ENCODE peak calls at places on chromosome 11, in ten cellular contexts. One of them, this sample, is unnamed.

GRCh38 chr11:73623651-73624050 is 22.7 kb upstream of the PLEKHB1 start:
- DNase-seq in mammary epithelial cell: no peak
- DNase-seq in A549: no peak
- DNase-seq in PC-3: no peak
- DNase-seq in CD8-positive, alpha-beta T cell: no peak
- DNase-seq in neural crest cell: no peak
- DNase-seq in endodermal cell: no peak
- DNase-seq in sigmoid colon: no peak
- DNase-seq in HL-60: peak
- DNase-seq in AG10803: peak
- DNase-seq in this sample: no peak

GRCh38 chr11:6390718-6391547 is 659 bp downstream of the SMPD1 start:
- DNase-seq in mammary epithelial cell: no peak
- DNase-seq in A549: no peak
- DNase-seq in PC-3: no peak
- DNase-seq in CD8-positive, alpha-beta T cell: no peak
- DNase-seq in neural crest cell: no peak
- DNase-seq in endodermal cell: no peak
- DNase-seq in sigmoid colon: no peak
- DNase-seq in HL-60: no peak
- DNase-seq in AG10803: no peak
- DNase-seq in this sample: no peak

GRCh38 chr11:70104419-70104818 is 26.3 kb downstream of the ANO1 start:
- DNase-seq in mammary epithelial cell: no peak
- DNase-seq in A549: no peak
- DNase-seq in PC-3: no peak
- DNase-seq in CD8-positive, alpha-beta T cell: no peak
- DNase-seq in neural crest cell: no peak
- DNase-seq in endodermal cell: no peak
- DNase-seq in sigmoid colon: no peak
- DNase-seq in HL-60: no peak
- DNase-seq in AG10803: no peak
- DNase-seq in this sample: no peak

GRCh38 chr11:95108671-95109551 is 19.3 kb downstream of the ENDOD1 start:
- DNase-seq in mammary epithelial cell: no peak
- DNase-seq in A549: no peak
- DNase-seq in PC-3: no peak
- DNase-seq in CD8-positive, alpha-beta T cell: no peak
- DNase-seq in neural crest cell: no peak
- DNase-seq in endodermal cell: peak
- DNase-seq in sigmoid colon: no peak
- DNase-seq in HL-60: no peak
- DNase-seq in AG10803: no peak
- DNase-seq in this sample: peak

GRCh38 chr11:64851831-64852337 is 7.4 kb upstream of the CDC42BPG start:
- DNase-seq in mammary epithelial cell: no peak
- DNase-seq in A549: no peak
- DNase-seq in PC-3: no peak
- DNase-seq in CD8-positive, alpha-beta T cell: no peak
- DNase-seq in neural crest cell: no peak
- DNase-seq in endodermal cell: no peak
- DNase-seq in sigmoid colon: no peak
- DNase-seq in HL-60: no peak
- DNase-seq in AG10803: no peak
- DNase-seq in this sample: no peak

GRCh38 chr11:34890812-34891211 is 25.4 kb downstream of the APIP start:
- DNase-seq in mammary epithelial cell: peak
- DNase-seq in A549: no peak
- DNase-seq in PC-3: peak
- DNase-seq in CD8-positive, alpha-beta T cell: no peak
- DNase-seq in neural crest cell: no peak
- DNase-seq in endodermal cell: no peak
- DNase-seq in sigmoid colon: no peak
- DNase-seq in HL-60: no peak
- DNase-seq in AG10803: peak
- DNase-seq in this sample: peak

GRCh38 chr11:14784230-14784629 is 107.8 kb downstream of the CYP2R1 start:
- DNase-seq in mammary epithelial cell: no peak
- DNase-seq in A549: no peak
- DNase-seq in PC-3: no peak
- DNase-seq in CD8-positive, alpha-beta T cell: no peak
- DNase-seq in neural crest cell: no peak
- DNase-seq in endodermal cell: no peak
- DNase-seq in sigmoid colon: no peak
- DNase-seq in HL-60: no peak
- DNase-seq in AG10803: no peak
- DNase-seq in this sample: no peak

GRCh38 chr11:86162257-86162656 is 82.3 kb upstream of the EED start:
- DNase-seq in mammary epithelial cell: peak
- DNase-seq in A549: no peak
- DNase-seq in PC-3: peak
- DNase-seq in CD8-positive, alpha-beta T cell: no peak
- DNase-seq in neural crest cell: no peak
- DNase-seq in endodermal cell: no peak
- DNase-seq in sigmoid colon: peak
- DNase-seq in HL-60: peak
- DNase-seq in AG10803: peak
- DNase-seq in this sample: peak

GRCh38 chr11:129279326-129280026 is 87.4 kb upstream of the ARHGAP32 start:
- DNase-seq in mammary epithelial cell: peak
- DNase-seq in A549: peak
- DNase-seq in PC-3: peak
- DNase-seq in CD8-positive, alpha-beta T cell: peak
- DNase-seq in neural crest cell: peak
- DNase-seq in endodermal cell: peak
- DNase-seq in sigmoid colon: peak
- DNase-seq in HL-60: peak
- DNase-seq in AG10803: peak
- DNase-seq in this sample: peak
- TF ChIP-seq CTCF in mammary epithelial cell: no peak
- TF ChIP-seq CTCF in A549: peak
- TF ChIP-seq CTCF in PC-3: no peak
- TF ChIP-seq CTCF in CD8-positive, alpha-beta T cell: no peak
- TF ChIP-seq CTCF in neural crest cell: no peak
- TF ChIP-seq CTCF in endodermal cell: no peak
- TF ChIP-seq CTCF in sigmoid colon: no peak
- TF ChIP-seq CTCF in HL-60: no peak
- TF ChIP-seq CTCF in AG10803: no peak
- TF ChIP-seq CTCF in this sample: no peak

GRCh38 chr11:115869131-115869530 is 364.9 kb upstream of the CADM1 start:
- DNase-seq in mammary epithelial cell: no peak
- DNase-seq in A549: no peak
- DNase-seq in PC-3: no peak
- DNase-seq in CD8-positive, alpha-beta T cell: no peak
- DNase-seq in neural crest cell: no peak
- DNase-seq in endodermal cell: no peak
- DNase-seq in sigmoid colon: no peak
- DNase-seq in HL-60: no peak
- DNase-seq in AG10803: no peak
- DNase-seq in this sample: no peak

GRCh38 chr11:115871161-115871750 is 367.0 kb upstream of the CADM1 start:
- DNase-seq in mammary epithelial cell: no peak
- DNase-seq in A549: no peak
- DNase-seq in PC-3: no peak
- DNase-seq in CD8-positive, alpha-beta T cell: no peak
- DNase-seq in neural crest cell: no peak
- DNase-seq in endodermal cell: no peak
- DNase-seq in sigmoid colon: no peak
- DNase-seq in HL-60: no peak
- DNase-seq in AG10803: no peak
- DNase-seq in this sample: no peak

GRCh38 chr11:115873813-115874212 is 369.6 kb upstream of the CADM1 start:
- DNase-seq in mammary epithelial cell: no peak
- DNase-seq in A549: no peak
- DNase-seq in PC-3: no peak
- DNase-seq in CD8-positive, alpha-beta T cell: no peak
- DNase-seq in neural crest cell: no peak
- DNase-seq in endodermal cell: no peak
- DNase-seq in sigmoid colon: no peak
- DNase-seq in HL-60: no peak
- DNase-seq in AG10803: no peak
- DNase-seq in this sample: no peak

GRCh38 chr11:115872418-115872817 is 368.2 kb upstream of the CADM1 start:
- DNase-seq in mammary epithelial cell: no peak
- DNase-seq in A549: no peak
- DNase-seq in PC-3: no peak
- DNase-seq in CD8-positive, alpha-beta T cell: no peak
- DNase-seq in neural crest cell: no peak
- DNase-seq in endodermal cell: no peak
- DNase-seq in sigmoid colon: no peak
- DNase-seq in HL-60: peak
- DNase-seq in AG10803: no peak
- DNase-seq in this sample: no peak

DNA sequence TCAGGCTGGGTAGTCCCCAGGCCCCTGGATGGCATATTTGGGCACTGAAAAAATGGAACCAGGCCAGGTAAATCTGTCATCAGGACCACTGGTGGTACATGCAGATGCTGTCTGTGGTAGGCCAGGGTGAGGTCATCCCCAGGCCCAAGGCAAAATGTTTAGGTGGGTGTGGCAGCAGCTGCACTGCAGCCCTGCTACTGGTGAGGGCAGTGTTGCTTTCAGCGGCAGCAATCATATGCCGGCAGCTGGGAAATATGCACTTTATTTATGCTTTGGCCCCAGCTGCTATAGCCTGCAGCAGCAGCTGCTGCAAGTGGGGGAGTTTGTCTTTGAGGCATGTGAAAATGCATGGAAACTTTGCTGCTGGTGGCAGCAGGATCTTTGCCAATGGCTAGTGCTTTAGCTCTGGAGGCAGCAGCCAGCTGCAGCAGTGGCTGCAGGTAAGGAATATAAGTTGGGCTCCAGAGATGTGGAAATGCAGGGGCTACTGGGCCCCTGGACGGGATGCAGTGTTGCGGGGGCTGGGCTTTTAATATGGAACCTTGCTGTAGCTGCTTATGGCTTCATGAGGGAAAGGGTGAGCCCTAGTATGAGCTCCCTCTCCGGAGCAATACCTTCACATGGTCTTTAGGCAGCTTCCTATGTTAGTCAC is 365.7 kb upstream of the CADM1 start:
- DNase-seq in mammary epithelial cell: peak
- DNase-seq in A549: no peak
- DNase-seq in PC-3: peak
- DNase-seq in CD8-positive, alpha-beta T cell: no peak
- DNase-seq in neural crest cell: no peak
- DNase-seq in endodermal cell: peak
- DNase-seq in sigmoid colon: no peak
- DNase-seq in HL-60: peak
- DNase-seq in AG10803: no peak
- DNase-seq in this sample: peak
- TF ChIP-seq CTCF in mammary epithelial cell: peak
- TF ChIP-seq CTCF in A549: no peak
- TF ChIP-seq CTCF in PC-3: no peak
- TF ChIP-seq CTCF in CD8-positive, alpha-beta T cell: no peak
- TF ChIP-seq CTCF in neural crest cell: peak
- TF ChIP-seq CTCF in endodermal cell: peak
- TF ChIP-seq CTCF in sigmoid colon: no peak
- TF ChIP-seq CTCF in HL-60: peak
- TF ChIP-seq CTCF in AG10803: no peak
- TF ChIP-seq CTCF in this sample: no peak

GRCh38 chr11:120226714-120227113 is 13.2 kb upstream of the POU2F3 start:
- DNase-seq in mammary epithelial cell: no peak
- DNase-seq in A549: no peak
- DNase-seq in PC-3: no peak
- DNase-seq in CD8-positive, alpha-beta T cell: no peak
- DNase-seq in neural crest cell: no peak
- DNase-seq in endodermal cell: no peak
- DNase-seq in sigmoid colon: no peak
- DNase-seq in HL-60: no peak
- DNase-seq in AG10803: no peak
- DNase-seq in this sample: no peak

GRCh38 chr11:120227228-120227852 is 12.6 kb upstream of the POU2F3 start:
- DNase-seq in mammary epithelial cell: no peak
- DNase-seq in A549: no peak
- DNase-seq in PC-3: no peak
- DNase-seq in CD8-positive, alpha-beta T cell: no peak
- DNase-seq in neural crest cell: no peak
- DNase-seq in endodermal cell: no peak
- DNase-seq in sigmoid colon: peak
- DNase-seq in HL-60: no peak
- DNase-seq in AG10803: no peak
- DNase-seq in this sample: no peak

GRCh38 chr11:120229451-120230424 is 10.2 kb upstream of the POU2F3 start:
- DNase-seq in mammary epithelial cell: no peak
- DNase-seq in A549: no peak
- DNase-seq in PC-3: peak
- DNase-seq in CD8-positive, alpha-beta T cell: no peak
- DNase-seq in neural crest cell: no peak
- DNase-seq in endodermal cell: peak
- DNase-seq in sigmoid colon: no peak
- DNase-seq in HL-60: peak
- DNase-seq in AG10803: no peak
- DNase-seq in this sample: peak

GRCh38 chr11:120230433-120231071 is 9.4 kb upstream of the POU2F3 start:
- DNase-seq in mammary epithelial cell: no peak
- DNase-seq in A549: no peak
- DNase-seq in PC-3: no peak
- DNase-seq in CD8-positive, alpha-beta T cell: no peak
- DNase-seq in neural crest cell: no peak
- DNase-seq in endodermal cell: no peak
- DNase-seq in sigmoid colon: no peak
- DNase-seq in HL-60: no peak
- DNase-seq in AG10803: no peak
- DNase-seq in this sample: no peak

DNA sequence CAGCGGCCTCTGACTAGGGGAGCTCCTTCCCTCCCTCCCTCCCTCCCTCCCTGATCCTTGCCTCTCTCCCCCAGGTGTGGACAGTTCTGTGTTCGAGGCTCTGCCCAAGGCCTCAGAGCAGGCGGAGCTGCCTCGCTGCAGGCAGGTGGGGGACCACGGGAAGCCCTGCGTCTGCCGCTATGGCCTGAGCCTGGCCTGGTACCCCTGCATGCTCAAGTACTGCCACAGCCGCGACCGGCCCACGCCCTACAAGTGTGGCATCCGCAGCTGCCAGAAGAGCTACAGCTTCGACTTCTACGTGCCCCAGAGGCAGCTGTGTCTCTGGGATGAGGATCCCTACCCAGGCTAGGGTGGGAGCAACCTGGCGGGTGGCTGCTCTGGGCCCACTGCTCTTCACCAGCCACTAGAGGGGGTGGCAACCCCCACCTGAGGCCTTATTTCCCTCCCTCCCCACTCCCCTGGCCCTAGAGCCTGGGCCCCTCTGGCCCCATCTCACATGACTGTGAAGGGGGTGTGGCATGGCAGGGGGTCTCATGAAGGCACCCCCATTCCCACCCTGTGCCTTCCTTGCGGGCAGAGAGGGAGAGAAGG is 11.1 kb upstream of the POU2F3 start:
- DNase-seq in mammary epithelial cell: no peak
- DNase-seq in A549: no peak
- DNase-seq in PC-3: no peak
- DNase-seq in CD8-positive, alpha-beta T cell: no peak
- DNase-seq in neural crest cell: no peak
- DNase-seq in endodermal cell: peak
- DNase-seq in sigmoid colon: no peak
- DNase-seq in HL-60: no peak
- DNase-seq in AG10803: no peak
- DNase-seq in this sample: no peak
- TF ChIP-seq CTCF in mammary epithelial cell: no peak
- TF ChIP-seq CTCF in A549: no peak
- TF ChIP-seq CTCF in PC-3: peak
- TF ChIP-seq CTCF in CD8-positive, alpha-beta T cell: no peak
- TF ChIP-seq CTCF in neural crest cell: peak
- TF ChIP-seq CTCF in endodermal cell: peak
- TF ChIP-seq CTCF in sigmoid colon: no peak
- TF ChIP-seq CTCF in HL-60: no peak
- TF ChIP-seq CTCF in AG10803: no peak
- TF ChIP-seq CTCF in this sample: no peak

GRCh38 chr11:75399344-75400109 is at the start of gene RPS3:
- DNase-seq in mammary epithelial cell: peak
- DNase-seq in A549: peak
- DNase-seq in PC-3: peak
- DNase-seq in CD8-positive, alpha-beta T cell: peak
- DNase-seq in neural crest cell: peak
- DNase-seq in endodermal cell: peak
- DNase-seq in sigmoid colon: peak
- DNase-seq in HL-60: peak
- DNase-seq in AG10803: peak
- DNase-seq in this sample: peak
- TF ChIP-seq CTCF in mammary epithelial cell: no peak
- TF ChIP-seq CTCF in A549: peak
- TF ChIP-seq CTCF in PC-3: peak
- TF ChIP-seq CTCF in CD8-positive, alpha-beta T cell: no peak
- TF ChIP-seq CTCF in neural crest cell: no peak
- TF ChIP-seq CTCF in endodermal cell: peak
- TF ChIP-seq CTCF in sigmoid colon: no peak
- TF ChIP-seq CTCF in HL-60: no peak
- TF ChIP-seq CTCF in AG10803: peak
- TF ChIP-seq CTCF in this sample: peak

This sample was measured in epithelial cell of esophagus.